ENCODE peak calls at places on chromosomes 7 and 10, in six cellular contexts. M is H54, H is AG08396, C is gastrocnemius medialis, F is mucosa of descending colon, N is NCI-H1105. I is an unnamed sample.

GRCh38 chr10:110411047-110411410 is 86.7 kb upstream of the DUSP5 start:
- DNase-seq in M (no peak), H (no peak), C (no peak), F (no peak), N (no peak), I (no peak)

GRCh38 chr10:92420554-92421275 is 129.7 kb downstream of the MARCHF5 start:
- DNase-seq in M (no peak), H (no peak), C (no peak), F (peak; percentile 29), N (no peak), I (no peak)

GRCh38 chr7:134254311-134254710 is 62.4 kb downstream of the SLC35B4 start:
- DNase-seq in M (no peak), H (no peak), C (no peak), F (no peak), N (no peak), I (no peak)

GRCh38 chr7:31919678-31920369 is 150.4 kb downstream of the PDE1C start:
- DNase-seq in M (no peak), H (no peak), C (no peak), F (no peak), N (no peak), I (no peak)

GRCh38 chr10:76885815-76886214 is 751.8 kb downstream of the KCNMA1 start:
- DNase-seq in M (no peak), H (no peak), C (no peak), F (no peak), N (no peak), I (no peak)

GRCh38 chr10:92790449-92790848 is 57.9 kb upstream of the EXOC6 start:
- DNase-seq in M (no peak), H (no peak), C (no peak), F (no peak), N (no peak), I (no peak)

GRCh38 chr10:5665380-5666323 is 743 bp downstream of the ASB13 start:
- DNase-seq in M (no peak), H (peak; percentile 57), C (no peak), F (peak; percentile 68), N (no peak), I (peak; percentile 30)

GRCh38 chr7:159031750-159032149 is 112.9 kb downstream of the VIPR2 start:
- DNase-seq in M (no peak), H (no peak), C (no peak), F (no peak), N (no peak), I (no peak)

GRCh38 chr10:103574116-103575061 is 80.9 kb downstream of the NEURL1 start:
- DNase-seq in M (no peak), H (no peak), C (no peak), F (no peak), N (no peak), I (no peak)

GRCh38 chr7:75565129-75565528 is 73.0 kb downstream of the SPDYE5 start:
- DNase-seq in M (peak; percentile 78), H (peak; percentile 82), C (no peak), F (no peak), N (no peak), I (peak; percentile 77)

GRCh38 chr10:72320676-72321247 is 34.0 kb downstream of the DNAJB12 start:
- DNase-seq in M (peak; percentile 100), H (peak; percentile 90), C (peak; percentile 88), F (peak; percentile 58), N (no peak), I (peak; percentile 100)

GRCh38 chr7:2955177-2955768 is 88.4 kb downstream of the CARD11 start:
- DNase-seq in M (no peak), H (no peak), C (no peak), F (no peak), N (no peak), I (no peak)

GRCh38 chr10:97204826-97205679 is 19.3 kb upstream of the SLIT1 start:
- DNase-seq in M (no peak), H (no peak), C (no peak), F (no peak), N (no peak), I (no peak)

GRCh38 chr7:57207836-57208235 is 75.6 kb upstream of the ZNF479 start:
- DNase-seq in M (no peak), H (no peak), C (no peak), F (no peak), N (no peak), I (no peak)

GRCh38 chr7:5491251-5492044 is 67.8 kb upstream of the TNRC18 start:
- DNase-seq in M (no peak), H (no peak), C (no peak), F (no peak), N (peak; percentile 88), I (no peak)

GRCh38 chr7:35716038-35716803 is 21.3 kb upstream of the HERPUD2 start:
- DNase-seq in M (no peak), H (no peak), C (peak; percentile 57), F (no peak), N (no peak), I (peak; percentile 41)

GRCh38 chr10:17005621-17006566 is 123.7 kb downstream of the CUBN start:
- DNase-seq in M (no peak), H (no peak), C (no peak), F (no peak), N (no peak), I (peak; percentile 50)

GRCh38 chr10:76066457-76066856 is 635.0 kb downstream of the LRMDA start:
- DNase-seq in M (no peak), H (no peak), C (no peak), F (no peak), N (no peak), I (no peak)

GRCh38 chr7:23712368-23713284 is 2.6 kb downstream of the STK31 start:
- DNase-seq in M (peak; percentile 33), H (peak; percentile 79), C (no peak), F (no peak), N (peak; percentile 27), I (peak; percentile 67)

GRCh38 chr10:114022292-114022691 is 21.4 kb upstream of the ADRB1 start:
- DNase-seq in M (no peak), H (no peak), C (no peak), F (no peak), N (no peak), I (peak; percentile 37)

GRCh38 chr7:25579688-25580075 is 351.4 kb upstream of the NPVF start:
- DNase-seq in M (no peak), H (no peak), C (no peak), F (no peak), N (no peak), I (no peak)

GRCh38 chr7:2487586-2488271 is 11.5 kb upstream of the GRIFIN start:
- DNase-seq in M (no peak), H (no peak), C (peak; percentile 48), F (peak; percentile 24), N (no peak), I (no peak)

GRCh38 chr7:45937862-45938261 is 16.8 kb upstream of the IGFBP3 start:
- DNase-seq in M (no peak), H (no peak), C (no peak), F (no peak), N (no peak), I (no peak)

GRCh38 chr10:121935702-121936101 is 7.9 kb upstream of the ATE1 start:
- DNase-seq in M (no peak), H (no peak), C (no peak), F (peak; percentile 84), N (no peak), I (no peak)

GRCh38 chr10:4656576-4657194 is 169.3 kb upstream of the AKR1E2 start:
- DNase-seq in M (no peak), H (no peak), C (peak; percentile 55), F (peak; percentile 57), N (peak; percentile 5), I (peak; percentile 73)

GRCh38 chr7:17991866-17992648 is 35.6 kb downstream of the PRPS1L1 start:
- DNase-seq in M (no peak), H (no peak), C (no peak), F (peak; percentile 63), N (no peak), I (no peak)

GRCh38 chr7:142469653-142470335 is 211.9 kb upstream of the PRSS58 start:
- DNase-seq in M (no peak), H (no peak), C (no peak), F (no peak), N (no peak), I (no peak)

GRCh38 chr10:122446668-122447410 is 7.6 kb upstream of the ARMS2 start:
- DNase-seq in M (no peak), H (no peak), C (no peak), F (no peak), N (no peak), I (no peak)

GRCh38 chr10:111996103-111996502 is 187.5 kb downstream of the GPAM start:
- DNase-seq in M (no peak), H (no peak), C (no peak), F (no peak), N (no peak), I (no peak)

GRCh38 chr10:133082685-133083421 is 4.9 kb upstream of the ADGRA1 start:
- DNase-seq in M (no peak), H (no peak), C (no peak), F (no peak), N (no peak), I (no peak)

GRCh38 chr10:126770809-126771208 is 100.3 kb upstream of the C10orf90 start:
- DNase-seq in M (no peak), H (no peak), C (no peak), F (no peak), N (no peak), I (no peak)

GRCh38 chr7:50629238-50629901 is 64.2 kb upstream of the DDC start:
- DNase-seq in M (no peak), H (no peak), C (peak; percentile 44), F (no peak), N (no peak), I (no peak)

GRCh38 chr7:123637878-123638277 is 17.8 kb upstream of the LMOD2 start:
- DNase-seq in M (no peak), H (no peak), C (no peak), F (no peak), N (no peak), I (no peak)

GRCh38 chr10:42987121-42987541 is 89.7 kb upstream of the RET start:
- DNase-seq in M (no peak), H (no peak), C (no peak), F (no peak), N (no peak), I (no peak)